ENCODE peak calls at places on chromosomes 12 and 14, in eight cellular contexts. E is GM04504, K is fibroblast of lung, H is NCI-H2081, W is T-helper 17 cell, Y is ureter, C is HFFc6, L is GM10248. D is an unnamed sample.

GRCh38 chr14:24204163-24205146 is 1.0 kb upstream of the TSSK4 start:
- DNase-seq in E (no peak), K (no peak), H (no peak), W (no peak), Y (no peak), C (no peak), L (no peak), D (no peak)

GRCh38 chr14:37047996-37048395 is 124.4 kb downstream of the SLC25A21 start:
- DNase-seq in E (no peak), K (peak; percentile 46), H (no peak), W (no peak), Y (no peak), C (no peak), L (no peak), D (no peak)

GRCh38 chr14:33998263-33998662 is 47.4 kb upstream of the EGLN3 start:
- DNase-seq in E (no peak), K (no peak), H (no peak), W (no peak), Y (no peak), C (no peak), L (no peak), D (no peak)

GRCh38 chr12:98446716-98447115 is 68.7 kb upstream of the TMPO start:
- DNase-seq in E (no peak), K (no peak), H (no peak), W (no peak), Y (no peak), C (no peak), L (no peak), D (no peak)

GRCh38 chr12:69000540-69001243 is 67.7 kb upstream of the CPM start:
- DNase-seq in E (no peak), K (peak; percentile 75), H (no peak), W (no peak), Y (no peak), C (peak; percentile 67), L (no peak), D (no peak)

GRCh38 chr14:102573591-102574046 is 18.8 kb upstream of the RCOR1 start:
- DNase-seq in E (no peak), K (no peak), H (no peak), W (no peak), Y (no peak), C (no peak), L (no peak), D (no peak)

GRCh38 chr12:30169839-30170591 is 386.3 kb upstream of the TMTC1 start:
- DNase-seq in E (no peak), K (peak; percentile 14), H (no peak), W (no peak), Y (no peak), C (no peak), L (no peak), D (no peak)

GRCh38 chr12:62594771-62595170 is 128.1 kb downstream of the MON2 start:
- DNase-seq in E (no peak), K (no peak), H (no peak), W (no peak), Y (no peak), C (no peak), L (no peak), D (no peak)

GRCh38 chr12:22598763-22599161 is 26.2 kb upstream of the ETNK1 start:
- DNase-seq in E (no peak), K (no peak), H (no peak), W (no peak), Y (no peak), C (no peak), L (no peak), D (no peak)

GRCh38 chr14:67428501-67429031 is 16.6 kb upstream of the PLEK2 start:
- DNase-seq in E (peak; percentile 33), K (peak; percentile 82), H (no peak), W (no peak), Y (no peak), C (peak; percentile 67), L (no peak), D (no peak)

GRCh38 chr12:106941481-106942156 is 14.1 kb upstream of the TMEM263 start:
- DNase-seq in E (no peak), K (no peak), H (no peak), W (no peak), Y (no peak), C (no peak), L (no peak), D (no peak)

GRCh38 chr12:95440401-95440800 is 33.6 kb upstream of the METAP2 start:
- DNase-seq in E (no peak), K (peak; percentile 66), H (no peak), W (no peak), Y (no peak), C (no peak), L (no peak), D (no peak)

GRCh38 chr12:83945871-83946270 is 966.7 kb downstream of the SLC6A15 start:
- DNase-seq in E (peak; percentile 17), K (peak; percentile 32), H (peak; percentile 1), W (no peak), Y (no peak), C (no peak), L (no peak), D (no peak)

GRCh38 chr12:111558107-111558376 is 41.1 kb downstream of the ATXN2 start:
- DNase-seq in E (no peak), K (peak; percentile 53), H (no peak), W (no peak), Y (no peak), C (no peak), L (no peak), D (no peak)

GRCh38 chr14:105549481-105549880 is 23.1 kb downstream of the TMEM121 start:
- DNase-seq in E (no peak), K (no peak), H (no peak), W (no peak), Y (no peak), C (no peak), L (no peak), D (no peak)

GRCh38 chr12:117134059-117134458 is 34.8 kb upstream of the TESC start:
- DNase-seq in E (no peak), K (no peak), H (no peak), W (no peak), Y (no peak), C (no peak), L (no peak), D (peak; percentile 30)

GRCh38 chr14:95045836-95046430 is 111.4 kb downstream of the DICER1 start:
- DNase-seq in E (no peak), K (no peak), H (no peak), W (no peak), Y (no peak), C (no peak), L (no peak), D (no peak)

GRCh38 chr12:105705765-105706164 is 375.3 kb downstream of the C12orf75 start:
- DNase-seq in E (peak; percentile 17), K (peak; percentile 67), H (peak; percentile 16), W (no peak), Y (no peak), C (peak; percentile 33), L (no peak), D (no peak)

GRCh38 chr12:42091769-42092168 is 52.9 kb downstream of the GXYLT1 start:
- DNase-seq in E (no peak), K (peak; percentile 91), H (no peak), W (no peak), Y (no peak), C (no peak), L (no peak), D (no peak)

GRCh38 chr12:110531741-110532333 is 29.7 kb downstream of the RAD9B start:
- DNase-seq in E (no peak), K (peak; percentile 81), H (no peak), W (no peak), Y (no peak), C (peak; percentile 59), L (peak; percentile 76), D (no peak)

GRCh38 chr14:34981743-34982420 is 910 bp upstream of the SRP54 start:
- DNase-seq in E (no peak), K (peak; percentile 59), H (no peak), W (no peak), Y (no peak), C (peak; percentile 32), L (no peak), D (no peak)

GRCh38 chr14:99435327-99435726 is 45.3 kb downstream of the SETD3 start:
- DNase-seq in E (no peak), K (no peak), H (no peak), W (no peak), Y (no peak), C (no peak), L (no peak), D (no peak)

GRCh38 chr14:51335521-51335920 is 95.5 kb downstream of the TMX1 start:
- DNase-seq in E (no peak), K (peak; percentile 62), H (no peak), W (no peak), Y (peak; percentile 52), C (no peak), L (no peak), D (no peak)

GRCh38 chr12:11651785-11652184 is 2.3 kb downstream of the ETV6 start:
- DNase-seq in E (no peak), K (peak; percentile 42), H (peak; percentile 8), W (no peak), Y (no peak), C (peak; percentile 4), L (no peak), D (no peak)

GRCh38 chr12:118370601-118371000 is 2.1 kb downstream of the TAOK3 start:
- DNase-seq in E (no peak), K (no peak), H (no peak), W (no peak), Y (no peak), C (no peak), L (no peak), D (no peak)

GRCh38 chr12:131131808-131132117 is 178.1 kb downstream of the ADGRD1 start:
- DNase-seq in E (no peak), K (no peak), H (no peak), W (no peak), Y (no peak), C (no peak), L (no peak), D (no peak)

GRCh38 chr12:96786808-96787207 is 120.2 kb upstream of the NEDD1 start:
- DNase-seq in E (no peak), K (peak; percentile 17), H (no peak), W (no peak), Y (no peak), C (no peak), L (no peak), D (no peak)

GRCh38 chr14:39050389-39050788 is 52.6 kb downstream of the SEC23A start:
- DNase-seq in E (peak; percentile 53), K (peak; percentile 85), H (no peak), W (no peak), Y (no peak), C (peak; percentile 86), L (peak; percentile 17), D (no peak)

GRCh38 chr14:105589161-105589925 is 63.0 kb downstream of the TMEM121 start:
- DNase-seq in E (no peak), K (no peak), H (no peak), W (no peak), Y (no peak), C (no peak), L (no peak), D (no peak)

GRCh38 chr14:49586673-49587460 is 687 bp upstream of the RPS29 start:
- DNase-seq in E (peak; percentile 57), K (peak; percentile 73), H (peak; percentile 68), W (no peak), Y (no peak), C (peak; percentile 86), L (peak; percentile 55), D (peak; percentile 36)

GRCh38 chr12:9378430-9378835 is 170.2 kb upstream of the PZP start:
- DNase-seq in E (no peak), K (no peak), H (peak; percentile 9), W (no peak), Y (no peak), C (no peak), L (no peak), D (no peak)